ENCODE peak calls at places on chromosomes 11 and 22, in six cellular contexts. Z is RWPE2, K is GM12878, D is suprapubic skin, R is lower lobe of right lung, L is body of pancreas. F is an unnamed sample.
A peak's percentile ranks its signal among the peaks of the same experiment; 100 is the strongest.

GRCh38 chr11:32870676-32871075 is 21.9 kb upstream of the QSER1 start:
- DNase-seq in R (no peak), K (no peak), D (no peak), Z (no peak), L (no peak), F (no peak)

GRCh38 chr11:326842-327580 is 6.4 kb upstream of the IFITM3 start:
- DNase-seq in D (no peak), Z (no peak), L (peak; percentile 70), R (peak; percentile 88), K (peak; percentile 96), F (peak; percentile 69)

GRCh38 chr11:100810146-100810545 is 123.1 kb downstream of the ARHGAP42 start:
- DNase-seq in L (no peak), K (no peak), D (no peak), R (no peak), Z (no peak), F (no peak)

GRCh38 chr11:69684651-69685050 is 9.5 kb upstream of the LTO1 start:
- DNase-seq in R (no peak), D (peak; percentile 62), L (no peak), Z (no peak), K (no peak), F (no peak)

GRCh38 chr11:113447621-113448310 is 27.4 kb downstream of the DRD2 start:
- DNase-seq in L (no peak), Z (no peak), D (no peak), K (no peak), R (no peak), F (no peak)

GRCh38 chr11:67605231-67606011 is 1.3 kb upstream of the NDUFV1 start:
- DNase-seq in K (no peak), R (no peak), Z (no peak), L (no peak), D (no peak), F (no peak)

GRCh38 chr11:129766858-129767604 is 48.6 kb upstream of the TMEM45B start:
- DNase-seq in K (no peak), R (no peak), Z (no peak), D (no peak), L (no peak), F (no peak)

GRCh38 chr11:8722156-8722555 is 39.6 kb downstream of the RPL27A start:
- DNase-seq in D (no peak), K (no peak), R (no peak), L (no peak), Z (no peak), F (no peak)

GRCh38 chr11:19511413-19512183 is 201.0 kb upstream of the NAV2 start:
- DNase-seq in D (no peak), Z (no peak), R (peak; percentile 55), L (no peak), K (no peak), F (no peak)

GRCh38 chr11:117738246-117738957 is 58.6 kb downstream of the DSCAML1 start:
- DNase-seq in R (no peak), L (no peak), Z (no peak), D (no peak), K (no peak), F (no peak)

GRCh38 chr11:106493751-106494150 is 416.3 kb downstream of the AASDHPPT start:
- DNase-seq in D (no peak), L (no peak), R (no peak), K (no peak), Z (no peak), F (no peak)

GRCh38 chr11:67291481-67292381 is 2.6 kb downstream of the ANKRD13D start:
- DNase-seq in D (no peak), L (no peak), Z (no peak), K (no peak), R (peak; percentile 43), F (no peak)

GRCh38 chr22:48938741-48939140 is 888.9 kb downstream of the BRD1 start:
- DNase-seq in D (no peak), L (no peak), Z (no peak), K (no peak), R (no peak), F (no peak)

GRCh38 chr11:79102821-79103220 is 338.0 kb downstream of the TENM4 start:
- DNase-seq in Z (no peak), R (no peak), D (no peak), K (no peak), L (no peak), F (no peak)

GRCh38 chr11:111729441-111729840 is 36.7 kb downstream of the PPP2R1B start:
- DNase-seq in L (no peak), K (no peak), Z (no peak), R (no peak), D (no peak), F (no peak)

GRCh38 chr11:111727431-111727830 is 38.8 kb downstream of the PPP2R1B start:
- DNase-seq in Z (no peak), R (no peak), D (no peak), L (no peak), K (no peak), F (no peak)

GRCh38 chr11:111731839-111732238 is 34.4 kb downstream of the PPP2R1B start:
- DNase-seq in D (no peak), L (no peak), Z (no peak), K (no peak), R (no peak), F (peak; percentile 40)

GRCh38 chr11:111730871-111731591 is 35.2 kb downstream of the PPP2R1B start:
- DNase-seq in D (peak; percentile 91), L (peak; percentile 51), K (no peak), R (no peak), Z (no peak), F (peak; percentile 96)

DNA sequence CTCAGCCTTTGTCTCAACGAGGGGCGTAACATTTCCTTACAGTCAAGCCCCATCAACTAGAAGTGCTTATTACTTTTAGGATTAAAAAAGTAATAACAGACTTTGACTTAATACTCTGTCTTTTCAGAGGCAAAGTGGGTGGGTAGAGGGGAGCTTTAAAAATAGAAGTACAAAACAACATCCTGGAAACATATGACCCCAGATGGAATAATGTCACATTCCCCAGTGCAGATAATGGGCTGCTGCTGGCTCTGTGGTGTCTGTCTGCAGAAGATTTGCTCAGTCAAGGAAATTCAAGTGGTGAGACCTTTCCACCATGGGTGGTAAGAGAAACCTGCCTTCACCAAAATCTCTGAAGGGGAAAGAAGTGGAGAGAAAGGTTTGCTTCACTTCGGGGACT is 36.2 kb downstream of the PPP2R1B start:
- DNase-seq in R (no peak), K (no peak), L (no peak), D (no peak), Z (no peak), F (no peak)
- H3K27ac ChIP-seq in R (peak overlapping the region; percentile 69), K (no peak overlapping the region), L (peak overlapping the region; percentile 79), D (peak overlapping the region; percentile 91), Z (no peak overlapping the region), F (peak overlapping the region; percentile 97)

DNA sequence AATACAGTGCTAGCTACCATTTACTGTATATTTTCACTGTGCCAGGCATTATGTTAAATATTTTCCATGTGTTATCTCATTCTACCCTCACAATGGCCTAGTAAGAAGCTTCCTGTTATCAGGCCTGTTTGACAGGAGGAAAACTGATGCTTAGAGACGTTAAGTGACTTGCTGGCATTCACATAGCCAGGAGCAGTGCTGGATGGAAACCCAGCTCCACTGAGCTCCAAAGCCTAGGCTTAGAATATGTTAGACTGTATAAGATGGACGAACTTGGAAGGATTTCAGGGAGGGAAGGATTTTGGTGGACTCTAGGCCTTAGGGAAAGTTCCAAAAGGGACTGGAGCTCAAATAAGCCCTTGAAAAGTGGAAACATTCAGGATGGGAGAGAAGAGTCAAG is 2.1 kb downstream of the CD44 start:
- DNase-seq in R (no peak), D (no peak), Z (no peak), K (no peak), L (no peak), F (no peak)
- H3K4me3 ChIP-seq in R (peak overlapping the region; percentile 82), D (peak overlapping the region; percentile 93), Z (peak overlapping the region; percentile 83), K (peak overlapping the region; percentile 88), L (no peak overlapping the region), F (peak overlapping the region; percentile 74)

GRCh38 chr11:31808721-31809542 is 2.2 kb downstream of the PAX6 start:
- DNase-seq in R (no peak), Z (no peak), K (no peak), L (no peak), D (no peak), F (no peak)
- H3K4me1 ChIP-seq in R (peaks cover 58% of the 10 kb centered on the region), Z (no peaks in the 10 kb centered on the region), K (peaks cover 15% of the 10 kb centered on the region), L (peaks cover 65% of the 10 kb centered on the region), D (peaks cover 76% of the 10 kb centered on the region), F (peaks cover 54% of the 10 kb centered on the region)

DNA sequence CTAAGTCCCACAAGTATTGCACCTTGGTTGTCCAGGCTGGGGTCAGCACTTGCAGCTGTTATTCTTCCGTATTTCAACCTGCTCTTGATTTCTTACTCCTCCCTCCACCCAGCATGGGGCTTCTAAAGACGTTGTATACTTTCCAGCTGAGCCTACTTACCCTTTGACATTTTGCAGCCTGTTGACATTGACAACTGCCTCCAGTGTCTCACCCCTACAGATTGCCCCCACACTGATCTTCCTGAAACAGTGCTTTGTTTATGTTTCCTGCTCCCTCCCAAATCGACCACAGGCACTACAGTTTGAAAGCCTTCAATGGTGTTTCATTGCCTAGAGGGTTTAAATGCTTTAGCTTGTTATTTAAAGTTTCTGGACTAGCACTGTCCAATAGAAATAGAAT is 56.6 kb downstream of the FAM83F start:
- DNase-seq in L (no peak), Z (no peak), R (no peak), K (no peak), D (no peak), F (no peak)
- H3K27ac ChIP-seq in L (no peak overlapping the region), Z (no peak overlapping the region), R (no peak overlapping the region), K (peak overlapping the region; percentile 55), D (no peak overlapping the region), F (no peak overlapping the region)

F was measured in gastrocnemius medialis.